ENCODE peak calls at places on chromosomes 11 and 22, in five cellular contexts. B is upper lobe of right lung, W is AG04450, O is GM23338, Y is fibroblast of lung. D is an unnamed sample.

GRCh38 chr11:92245700-92246270 is 21.2 kb downstream of the FAT3 start:
- DNase-seq in Y (no peak), W (no peak), B (no peak), O (no peak), D (no peak)

GRCh38 chr22:38610234-38610633 is 40.3 kb upstream of the DMC1 start:
- DNase-seq in W (no peak), O (no peak), Y (no peak), B (no peak), D (no peak)

GRCh38 chr11:9367551-9367950 is 16.9 kb upstream of the IPO7 start:
- DNase-seq in B (no peak), W (no peak), Y (no peak), O (no peak), D (no peak)

GRCh38 chr11:124402326-124402922 is 3.6 kb upstream of the OR8B3 start:
- DNase-seq in B (no peak), Y (peak), W (peak), O (peak), D (peak)

GRCh38 chr11:47923667-47924066 is 56.7 kb upstream of the PTPRJ start:
- DNase-seq in Y (peak), O (no peak), W (no peak), B (no peak), D (no peak)

GRCh38 chr11:92594251-92594650 is 369.6 kb downstream of the FAT3 start:
- DNase-seq in Y (no peak), O (no peak), B (no peak), W (no peak), D (no peak)

GRCh38 chr22:50310209-50310722 is 2.8 kb upstream of the PLXNB2 start:
- DNase-seq in O (peak), B (peak), Y (no peak), W (no peak), D (no peak)

GRCh38 chr11:118625036-118625690 is 17.7 kb downstream of the PHLDB1 start:
- DNase-seq in O (no peak), Y (no peak), B (no peak), W (no peak), D (no peak)

GRCh38 chr22:49712195-49712791 is 115.4 kb downstream of the BRD1 start:
- DNase-seq in W (no peak), B (peak), Y (no peak), O (no peak), D (peak)

GRCh38 chr11:58927393-58928081 is 11.8 kb upstream of the GLYATL1 start:
- DNase-seq in W (peak), B (no peak), O (peak), Y (peak), D (no peak)

GRCh38 chr11:134724779-134725140 is 312.7 kb upstream of the B3GAT1 start:
- DNase-seq in O (no peak), B (no peak), W (no peak), Y (no peak), D (no peak)

GRCh38 chr11:64856382-64857227 is 12.2 kb upstream of the CDC42BPG start:
- DNase-seq in W (no peak), O (no peak), B (peak), Y (peak), D (no peak)

GRCh38 chr11:110479445-110480101 is 49.8 kb downstream of the FDX1 start:
- DNase-seq in B (no peak), W (peak), Y (peak), O (no peak), D (no peak)

GRCh38 chr22:37302617-37303555 is 20.6 kb downstream of the CYTH4 start:
- DNase-seq in Y (no peak), W (no peak), B (no peak), O (no peak), D (no peak)

GRCh38 chr11:73184953-73185671 is 33.0 kb upstream of the P2RY2 start:
- DNase-seq in O (peak), B (peak), Y (peak), W (no peak), D (no peak)

GRCh38 chr11:12184696-12185095 is 74.3 kb downstream of the MICAL2 start:
- DNase-seq in Y (no peak), B (no peak), W (no peak), O (no peak), D (no peak)

GRCh38 chr11:62880231-62880802 is 379 bp upstream of the SLC3A2 start:
- DNase-seq in Y (peak), B (no peak), W (peak), O (no peak), D (no peak)

GRCh38 chr11:75563978-75564552 is 2.0 kb downstream of the SERPINH1 start:
- DNase-seq in Y (peak), B (peak), O (peak), W (peak), D (peak)

GRCh38 chr11:65366340-65366773 is 11.8 kb downstream of the TIGD3 start:
- DNase-seq in W (peak), B (no peak), Y (peak), O (peak), D (no peak)

GRCh38 chr11:87035976-87036583 is 1.7 kb upstream of the TMEM135 start:
- DNase-seq in O (no peak), B (no peak), Y (no peak), W (no peak), D (no peak)

GRCh38 chr22:49586244-49586748 is 241.4 kb downstream of the BRD1 start:
- DNase-seq in O (no peak), Y (no peak), B (no peak), W (no peak), D (no peak)

GRCh38 chr11:117145393-117145761 is 1.3 kb downstream of the PAFAH1B2 start:
- DNase-seq in W (no peak), O (peak), Y (peak), B (no peak), D (no peak)

GRCh38 chr11:134401825-134402809 is 9.9 kb downstream of the B3GAT1 start:
- DNase-seq in B (no peak), W (no peak), Y (no peak), O (no peak), D (no peak)

GRCh38 chr11:44765676-44766075 is 38.9 kb downstream of the TSPAN18 start:
- DNase-seq in O (no peak), W (no peak), Y (no peak), B (no peak), D (no peak)

GRCh38 chr11:3010004-3010403 is 17.9 kb upstream of the NAP1L4 start:
- DNase-seq in Y (no peak), O (no peak), W (no peak), B (no peak), D (no peak)

GRCh38 chr11:47599821-47600377 is 5.7 kb upstream of the C1QTNF4 start:
- DNase-seq in Y (no peak), W (no peak), O (no peak), B (no peak), D (no peak)

GRCh38 chr11:45592581-45592980 is 72.8 kb downstream of the CHST1 start:
- DNase-seq in Y (no peak), B (no peak), W (no peak), O (no peak), D (no peak)

GRCh38 chr11:17519031-17519430 is 25.2 kb downstream of the USH1C start:
- DNase-seq in W (no peak), Y (no peak), O (peak), B (no peak), D (no peak)

GRCh38 chr11:134749040-134749586 is 337.1 kb upstream of the B3GAT1 start:
- DNase-seq in Y (no peak), B (no peak), O (no peak), W (no peak), D (no peak)

GRCh38 chr11:12890476-12890875 is 118.6 kb upstream of the RASSF10 start:
- DNase-seq in W (no peak), B (no peak), Y (no peak), O (no peak), D (no peak)

GRCh38 chr11:6626971-6627761 is 7.9 kb upstream of the TPP1 start:
- DNase-seq in O (no peak), Y (no peak), B (no peak), W (no peak), D (no peak)

GRCh38 chr22:29801153-29801552 is 34.0 kb downstream of the UQCR10 start:
- DNase-seq in B (no peak), O (peak), Y (no peak), W (no peak), D (no peak)

GRCh38 chr11:2072551-2073261 is 66.5 kb downstream of the IGF2 start:
- DNase-seq in O (no peak), W (no peak), B (peak), Y (peak), D (no peak)

GRCh38 chr11:65446446-65447277 is 24.1 kb downstream of the NEAT1 start:
- DNase-seq in O (no peak), B (no peak), W (no peak), Y (peak), D (no peak)

GRCh38 chr11:13883589-13883988 is 78.9 kb upstream of the SPON1 start:
- DNase-seq in W (no peak), B (no peak), O (no peak), Y (no peak), D (no peak)

GRCh38 chr11:31646206-31646605 is 136.6 kb downstream of the ELP4 start:
- DNase-seq in B (no peak), W (no peak), O (no peak), Y (no peak), D (no peak)

GRCh38 chr11:84714316-84714780 is 912.8 kb downstream of the DLG2 start:
- DNase-seq in W (no peak), O (peak), B (no peak), Y (peak), D (peak)

DNA sequence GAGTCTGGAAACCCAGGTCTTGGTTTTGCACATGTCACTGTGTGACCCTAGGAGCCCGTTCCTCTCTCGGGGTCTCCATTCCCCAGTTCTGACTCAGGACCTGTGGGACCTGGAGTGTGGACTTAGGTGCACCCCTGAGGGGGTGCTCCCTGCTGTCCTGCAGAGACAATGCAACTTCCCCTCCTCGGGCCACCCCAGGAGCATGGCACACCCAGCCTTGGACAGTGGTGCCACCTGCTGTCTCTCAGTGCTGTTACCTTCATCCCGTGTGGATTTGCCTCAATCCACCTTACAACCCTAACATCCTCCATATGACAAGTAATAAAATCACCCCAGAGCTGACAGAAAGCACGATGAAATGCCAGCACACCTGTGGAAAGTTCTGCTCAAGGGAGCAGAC is 27.5 kb upstream of the CRYBB3 start:
- DNase-seq in B (peak), O (no peak), Y (no peak), W (no peak), D (no peak)
- TF ChIP-seq CTCF in B (peak), O (peak), Y (no peak), W (no peak), D (no peak)

GRCh38 chr11:128467610-128468041 is 119.7 kb downstream of the ETS1 start:
- DNase-seq in B (no peak), O (no peak), W (peak), Y (peak), D (no peak)
- TF ChIP-seq CTCF in B (no peak), O (no peak), W (peak), Y (peak), D (no peak)

GRCh38 chr11:77176996-77177395 is 49.0 kb downstream of the MYO7A start:
- DNase-seq in W (no peak), O (no peak), B (no peak), Y (no peak), D (no peak)

GRCh38 chr11:77175869-77176539 is 48.0 kb downstream of the MYO7A start:
- DNase-seq in B (no peak), O (peak), Y (no peak), W (no peak), D (no peak)

GRCh38 chr11:77173494-77173893 is 45.4 kb downstream of the MYO7A start:
- DNase-seq in Y (no peak), O (no peak), B (no peak), W (no peak), D (no peak)

GRCh38 chr11:77174559-77174958 is 46.5 kb downstream of the MYO7A start:
- DNase-seq in Y (no peak), O (no peak), B (no peak), W (no peak), D (no peak)

DNA sequence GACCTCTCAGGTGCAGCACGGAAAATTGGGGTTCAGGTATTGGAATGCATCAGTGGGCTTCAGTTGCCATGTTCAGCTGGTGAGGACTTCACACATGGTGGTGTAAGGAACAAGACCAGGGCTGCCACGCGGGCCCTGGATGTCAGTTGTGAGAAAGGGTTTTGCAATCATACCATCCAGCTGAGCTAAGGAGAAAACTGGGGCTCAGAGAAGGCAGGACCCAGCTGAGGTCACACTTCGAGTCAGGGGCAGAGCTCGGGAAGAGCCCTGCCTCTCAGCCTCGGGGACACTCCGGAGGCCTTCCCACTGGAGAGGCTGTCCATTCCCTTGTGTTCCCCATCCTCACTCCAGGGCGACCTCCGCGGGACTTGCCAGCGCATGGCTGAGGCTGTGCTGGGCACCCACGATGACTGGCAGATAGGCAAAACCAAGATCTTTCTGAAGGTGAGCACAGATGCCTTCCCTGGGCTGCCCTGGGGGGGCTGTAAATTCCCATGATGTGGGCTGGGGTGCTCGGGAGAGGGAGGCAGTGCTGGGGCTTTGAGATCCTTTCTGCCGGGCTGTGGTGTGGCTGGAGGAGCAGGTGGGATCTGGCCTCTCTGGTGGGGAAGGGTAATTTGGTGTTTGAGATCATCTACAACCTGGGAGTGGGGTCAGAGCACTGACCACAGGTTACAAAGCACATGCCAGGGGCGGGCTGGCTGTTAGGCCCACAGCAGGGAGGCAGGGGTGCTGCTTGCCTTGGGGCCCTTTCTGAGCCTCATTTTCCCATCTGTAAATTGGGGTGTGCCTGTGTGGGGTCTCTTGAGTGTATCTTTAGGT is 47.2 kb downstream of the MYO7A start:
- DNase-seq in O (no peak), B (no peak), Y (no peak), W (no peak), D (no peak)
- TF ChIP-seq CTCF in O (no peak), B (no peak), Y (no peak), W (no peak), D (no peak)

GRCh38 chr22:24421428-24421931 is 5.9 kb upstream of the ADORA2A start:
- DNase-seq in B (no peak), O (peak), Y (no peak), W (no peak), D (no peak)
- TF ChIP-seq CTCF in B (no peak), O (peak), Y (no peak), W (peak), D (peak)

D was measured in mesothelial cell of epicardium.